ENCODE peak calls at places on chromosomes 12 and 14, in five cellular contexts. B is SK-N-SH, Y is GM12878, J is HepG2, G is K562. N is an unnamed sample.

GRCh38 chr14:75277000-75277795 is 1.4 kb upstream of the FOS start:
- DNase-seq in G (peak), Y (no peak), B (peak), J (peak), N (peak)

GRCh38 chr12:69698054-69698453 is 1.0 kb downstream of the BEST3 start:
- DNase-seq in Y (no peak), B (no peak), G (no peak), J (no peak), N (no peak)

GRCh38 chr12:105107176-105107496 is 395 bp upstream of the WASHC4 start:
- DNase-seq in G (peak), J (no peak), Y (no peak), B (peak), N (no peak)

GRCh38 chr14:42378880-42379279 is 772.2 kb downstream of the LRFN5 start:
- DNase-seq in G (no peak), B (no peak), J (no peak), Y (no peak), N (no peak)

GRCh38 chr12:2998789-2999264 is 39.6 kb downstream of the TEAD4 start:
- DNase-seq in B (no peak), Y (no peak), G (peak), J (no peak), N (no peak)

GRCh38 chr14:101254805-101255764 is 306.2 kb upstream of the DIO3 start:
- DNase-seq in Y (no peak), B (peak), G (no peak), J (no peak), N (no peak)

GRCh38 chr12:48388430-48388829 is 37.7 kb upstream of the ZNF641 start:
- DNase-seq in B (no peak), G (no peak), J (no peak), Y (no peak), N (no peak)

GRCh38 chr14:34439090-34439489 is 22.9 kb downstream of the SPTSSA start:
- DNase-seq in J (no peak), B (no peak), Y (no peak), G (no peak), N (no peak)

GRCh38 chr14:55301722-55302121 is 30.5 kb downstream of the FBXO34 start:
- DNase-seq in Y (no peak), J (peak), B (peak), G (peak), N (no peak)

GRCh38 chr14:89129570-89129969 is 287.5 kb downstream of the FOXN3 start:
- DNase-seq in B (no peak), Y (no peak), J (no peak), G (no peak), N (no peak)

GRCh38 chr12:76680940-76681339 is 83.0 kb upstream of the ZDHHC17 start:
- DNase-seq in G (no peak), B (no peak), Y (no peak), J (no peak), N (no peak)

GRCh38 chr12:26119391-26119981 is 5.4 kb downstream of the BHLHE41 start:
- DNase-seq in J (peak), B (peak), G (no peak), Y (no peak), N (peak)

GRCh38 chr12:25197608-25198007 is 2.6 kb downstream of the ETFRF1 start:
- DNase-seq in B (no peak), J (no peak), G (no peak), Y (no peak), N (no peak)

GRCh38 chr14:95482967-95483842 is 33.2 kb downstream of the SYNE3 start:
- DNase-seq in J (peak), Y (no peak), G (no peak), B (no peak), N (no peak)

GRCh38 chr12:29149691-29150382 is 759 bp downstream of the FAR2 start:
- DNase-seq in Y (no peak), B (no peak), G (peak), J (no peak), N (no peak)

GRCh38 chr14:73022051-73022450 is 4.9 kb downstream of the ZFYVE1 start:
- DNase-seq in J (no peak), B (no peak), G (no peak), Y (no peak), N (no peak)
- TF ChIP-seq GABPA in J (no peak), B (no peak), G (no peak), Y (no peak), N (no peak)

DNA sequence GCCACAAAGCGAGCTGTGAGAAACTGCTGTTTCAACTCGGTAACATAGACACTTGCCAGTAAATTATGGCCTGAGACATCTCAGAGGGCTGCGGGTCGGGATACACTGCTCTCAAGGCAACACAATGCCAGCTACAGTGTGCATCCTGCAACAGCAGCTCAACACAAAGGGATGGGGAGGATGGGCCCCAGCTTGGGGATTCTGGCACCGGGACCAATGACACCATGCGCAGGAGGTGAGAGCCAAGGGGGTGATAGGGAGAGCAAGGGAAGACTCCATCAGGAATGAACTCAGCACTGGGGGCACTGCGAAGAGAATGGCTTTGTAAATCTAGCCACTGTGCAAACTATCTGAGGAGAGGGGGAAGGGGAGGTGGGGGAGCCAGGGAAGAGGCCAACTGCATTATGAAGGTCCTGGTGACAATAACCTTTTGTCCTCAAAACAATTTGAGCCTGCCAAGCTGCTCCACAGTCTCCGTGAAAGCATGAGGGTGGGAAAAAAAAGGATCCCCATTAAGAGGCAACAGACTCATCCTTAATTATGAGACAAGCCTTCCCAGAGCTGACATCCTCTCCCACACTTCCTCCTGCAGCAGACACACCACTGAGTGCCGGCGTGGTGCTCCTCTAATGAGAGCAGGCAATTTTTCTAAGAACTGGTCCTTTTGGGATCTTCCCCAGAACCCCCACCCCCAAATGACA is 219.7 kb downstream of the PPM1H start:
- DNase-seq in J (no peak), B (no peak), Y (no peak), G (no peak), N (no peak)
- TF ChIP-seq REST in J (no peak), B (no peak), Y (no peak), G (no peak), N (no peak)

DNA sequence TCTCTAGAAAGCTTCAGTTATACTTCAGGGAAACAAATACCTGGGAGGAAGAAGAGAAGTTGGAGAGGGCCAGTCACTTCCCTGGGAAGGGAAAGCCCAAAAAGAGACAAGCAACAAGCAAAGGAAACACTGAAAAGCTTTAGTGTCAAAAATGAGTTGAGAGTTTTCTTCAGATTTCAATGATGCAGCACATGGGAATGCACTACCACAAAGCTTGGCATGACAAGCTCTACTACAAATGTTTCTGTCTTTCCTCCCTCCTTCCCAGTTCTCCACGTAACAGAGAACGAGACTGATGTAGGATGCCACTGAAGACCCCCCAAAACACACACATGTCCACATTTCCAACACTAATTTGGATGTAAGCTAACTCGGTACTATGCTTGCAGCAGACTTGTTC is 26.8 kb upstream of the ADAMTS20 start:
- DNase-seq in G (no peak), J (no peak), Y (no peak), B (no peak), N (no peak)
- H3K27ac ChIP-seq in G (no peak), J (no peak), Y (no peak), B (no peak), N (no peak)

GRCh38 chr14:93984070-93984469 is 7.7 kb upstream of the ASB2 start:
- DNase-seq in G (no peak), J (no peak), Y (no peak), B (no peak), N (no peak)
- TF ChIP-seq GABPA in G (no peak), J (no peak), Y (no peak), B (no peak), N (no peak)

GRCh38 chr14:90936757-90937440 is 120.7 kb upstream of the TTC7B start:
- DNase-seq in J (no peak), B (no peak), Y (no peak), G (no peak), N (no peak)
- TF ChIP-seq REST in J (no peak), B (no peak), Y (no peak), G (no peak), N (no peak)

GRCh38 chr12:106987846-106988245 is 900 bp upstream of the MTERF2 start:
- DNase-seq in Y (no peak), B (no peak), J (no peak), G (no peak), N (no peak)
- H3K27ac ChIP-seq in Y (no peak), B (no peak), J (no peak), G (no peak), N (no peak)

GRCh38 chr12:78118486-78118885 is 287.8 kb downstream of the NAV3 start:
- DNase-seq in B (no peak), Y (no peak), J (no peak), G (no peak), N (no peak)

GRCh38 chr12:78118036-78118435 is 287.3 kb downstream of the NAV3 start:
- DNase-seq in J (no peak), G (no peak), Y (no peak), B (peak), N (no peak)

GRCh38 chr12:78120866-78121590 is 290.3 kb downstream of the NAV3 start:
- DNase-seq in B (peak), Y (no peak), J (no peak), G (no peak), N (peak)

GRCh38 chr12:78119351-78119918 is 288.7 kb downstream of the NAV3 start:
- DNase-seq in Y (no peak), B (no peak), G (no peak), J (no peak), N (no peak)

GRCh38 chr12:78121969-78122610 is 291.4 kb downstream of the NAV3 start:
- DNase-seq in G (no peak), J (no peak), B (no peak), Y (no peak), N (no peak)
- TF ChIP-seq GABPA in G (no peak), J (no peak), B (no peak), Y (no peak), N (no peak)

DNA sequence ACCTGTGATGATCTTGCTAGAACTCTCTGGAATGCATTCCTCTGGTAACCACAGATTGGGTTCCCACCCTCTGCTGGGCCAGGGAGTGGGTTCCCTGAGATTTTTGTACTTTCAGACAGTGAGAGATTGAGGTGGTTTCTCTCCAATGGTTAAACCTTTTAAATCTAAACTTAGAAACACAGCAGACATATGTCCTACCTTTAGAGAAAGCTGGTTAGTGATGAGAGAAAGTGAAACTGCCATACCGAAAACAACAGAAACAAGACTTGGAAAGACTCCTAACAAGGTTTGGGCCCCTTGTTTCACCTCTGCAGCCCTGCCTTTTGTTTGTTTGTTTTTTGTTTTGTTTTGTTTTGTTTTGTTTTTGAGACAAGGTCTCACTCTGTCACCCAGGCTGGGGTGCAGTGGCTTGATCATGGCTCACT is 9.7 kb upstream of the SGPP1 start:
- DNase-seq in Y (peak), B (no peak), G (no peak), J (no peak), N (no peak)
- TF ChIP-seq REST in Y (no peak), B (no peak), G (no peak), J (no peak), N (no peak)

GRCh38 chr14:99595524-99595923 is 8.5 kb downstream of the CCDC85C start:
- DNase-seq in J (no peak), G (no peak), B (no peak), Y (no peak), N (no peak)

GRCh38 chr14:99596772-99597171 is 7.2 kb downstream of the CCDC85C start:
- DNase-seq in J (no peak), G (no peak), Y (no peak), B (no peak), N (no peak)

GRCh38 chr14:99593971-99594841 is 9.8 kb downstream of the CCDC85C start:
- DNase-seq in J (no peak), G (no peak), Y (no peak), B (no peak), N (no peak)

GRCh38 chr14:99596071-99596627 is 7.9 kb downstream of the CCDC85C start:
- DNase-seq in Y (no peak), B (no peak), J (no peak), G (no peak), N (no peak)

GRCh38 chr14:99595034-99595433 is 9.0 kb downstream of the CCDC85C start:
- DNase-seq in Y (peak), B (no peak), J (no peak), G (no peak), N (no peak)
- H3K27ac ChIP-seq in Y (peak), B (no peak), J (no peak), G (no peak), N (no peak)

GRCh38 chr12:116456307-116456641 is 102.9 kb upstream of the MAP1LC3B2 start:
- DNase-seq in B (no peak), G (no peak), Y (no peak), J (no peak), N (no peak)
- TF ChIP-seq GABPA in B (no peak), G (no peak), Y (no peak), J (no peak), N (no peak)

N was measured in HL-60.